ENCODE peak calls at places on chromosomes 4 and X, in four cellular contexts. P, B, Y and H are unnamed samples.

GRCh38 chr4:54647070-54647469 is 10.7 kb upstream of the KIT start:
- DNase-seq in P (no peak), B (no peak), Y (no peak), H (no peak)

GRCh38 chr4:3364199-3364598 is 71.4 kb downstream of the RGS12 start:
- DNase-seq in P (no peak), B (no peak), Y (no peak), H (no peak)

GRCh38 chr4:154506253-154506652 is 14.7 kb upstream of the DCHS2 start:
- DNase-seq in P (no peak), B (peak), Y (peak), H (no peak)

GRCh38 chr4:76905521-76905920 is 7.6 kb upstream of the SOWAHB start:
- DNase-seq in P (no peak), B (peak), Y (no peak), H (no peak)

GRCh38 chr4:91525627-91526026 is 778.1 kb upstream of the GRID2 start:
- DNase-seq in P (no peak), B (no peak), Y (no peak), H (no peak)

GRCh38 chr4:10173039-10173753 is 56.6 kb upstream of the WDR1 start:
- DNase-seq in P (no peak), B (peak), Y (peak), H (no peak)

GRCh38 chr4:153427363-153428071 is 38.6 kb upstream of the TMEM131L start:
- DNase-seq in P (no peak), B (peak), Y (no peak), H (no peak)

GRCh38 chrX:75986980-75987379 is 185.9 kb upstream of the PBDC1 start:
- DNase-seq in P (no peak), B (no peak), Y (no peak), H (no peak)